ENCODE peak calls at places on chromosome X, in eight cellular contexts. S, M, T, V, G, H, J and I are unnamed samples.

GRCh38 chrX:153411255-153411987 is at the start of gene ZFP92:
- DNase-seq in H (no peak), G (peak), V (no peak), T (peak), S (peak), M (no peak), J (no peak), I (no peak)

GRCh38 chrX:148422531-148422930 is 77.9 kb upstream of the AFF2 start:
- DNase-seq in M (peak), T (no peak), G (no peak), J (no peak), V (no peak), S (no peak), H (no peak), I (no peak)

GRCh38 chrX:41600266-41600665 is 88.5 kb upstream of the GPR34 start:
- DNase-seq in J (no peak), M (peak), V (no peak), S (no peak), G (no peak), T (no peak), H (no peak), I (no peak)

GRCh38 chrX:103730746-103731508 is 20.2 kb downstream of the TMEM31 start:
- DNase-seq in T (no peak), V (no peak), M (peak), G (no peak), H (no peak), J (peak), S (no peak), I (no peak)

GRCh38 chrX:30918480-30918879 is 29.4 kb upstream of the TAB3 start:
- DNase-seq in V (no peak), S (no peak), M (no peak), G (no peak), J (no peak), T (no peak), H (no peak), I (no peak)

GRCh38 chrX:1294301-1295067 is 25.9 kb downstream of the CSF2RA start:
- DNase-seq in S (peak), T (no peak), M (no peak), H (no peak), J (no peak), G (no peak), V (no peak), I (no peak)

GRCh38 chrX:47662144-47662657 is 3.2 kb upstream of the UXT start:
- DNase-seq in G (no peak), H (peak), M (peak), S (no peak), T (no peak), V (no peak), J (no peak), I (no peak)

GRCh38 chrX:81259008-81259713 is 57.3 kb downstream of the SH3BGRL start:
- DNase-seq in J (peak), H (peak), M (peak), V (no peak), G (no peak), S (no peak), T (no peak), I (no peak)

GRCh38 chrX:154730271-154730883 is 20.5 kb downstream of the GAB3 start:
- DNase-seq in G (no peak), H (peak), J (peak), M (peak), S (peak), V (no peak), T (peak), I (no peak)

GRCh38 chrX:79081895-79082512 is 62.5 kb upstream of the GPR174 start:
- DNase-seq in V (no peak), T (no peak), M (peak), S (no peak), G (no peak), H (no peak), J (peak), I (no peak)

GRCh38 chrX:46551494-46552128 is 6.4 kb upstream of the ZNF674 start:
- DNase-seq in S (no peak), M (peak), J (no peak), V (peak), G (no peak), T (no peak), H (no peak), I (no peak)

GRCh38 chrX:22748093-22748999 is 251.4 kb upstream of the DDX53 start:
- DNase-seq in S (no peak), V (peak), H (no peak), T (no peak), J (peak), G (no peak), M (peak), I (peak)

GRCh38 chrX:151153086-151153485 is 23.3 kb upstream of the GPR50 start:
- DNase-seq in J (no peak), H (no peak), S (no peak), V (peak), M (peak), G (no peak), T (no peak), I (no peak)

GRCh38 chrX:132025085-132025484 is 2.0 kb downstream of the STK26 start:
- DNase-seq in V (no peak), S (no peak), M (no peak), J (no peak), H (no peak), G (no peak), T (no peak), I (no peak)

GRCh38 chrX:154712781-154713391 is 38.0 kb downstream of the GAB3 start:
- DNase-seq in T (no peak), M (peak), H (no peak), J (no peak), G (no peak), V (no peak), S (no peak), I (no peak)

GRCh38 chrX:71536285-71536684 is 3.4 kb downstream of the OGT start:
- DNase-seq in M (no peak), G (no peak), T (no peak), J (no peak), S (no peak), V (no peak), H (no peak), I (no peak)

GRCh38 chrX:134743121-134743520 is 84.8 kb upstream of the PLAC1 start:
- DNase-seq in V (no peak), J (no peak), S (no peak), T (no peak), M (peak), G (no peak), H (no peak), I (no peak)

GRCh38 chrX:121571333-121571732 is 523.9 kb downstream of the GLUD2 start:
- DNase-seq in G (no peak), J (no peak), T (no peak), M (no peak), V (no peak), S (no peak), H (no peak), I (no peak)

GRCh38 chrX:73916931-73917657 is 354.1 kb downstream of the CHIC1 start:
- DNase-seq in T (no peak), J (no peak), V (no peak), S (no peak), M (peak), H (peak), G (no peak), I (no peak)

GRCh38 chrX:148047216-148047615 is 66.1 kb downstream of the FMR1NB start:
- DNase-seq in V (no peak), T (no peak), J (no peak), S (no peak), M (no peak), H (no peak), G (no peak), I (no peak)

GRCh38 chrX:54223581-54223980 is 40.5 kb upstream of the FAM120C start:
- DNase-seq in S (no peak), J (no peak), H (no peak), M (no peak), G (no peak), T (no peak), V (no peak), I (no peak)

GRCh38 chrX:80334583-80334982 is 85.7 kb upstream of the TENT5D start:
- DNase-seq in S (no peak), T (no peak), V (no peak), J (no peak), H (no peak), G (no peak), M (no peak), I (no peak)

GRCh38 chrX:132267392-132267791 is 48.1 kb upstream of the RAP2C start:
- DNase-seq in T (no peak), S (no peak), V (no peak), M (no peak), G (no peak), H (no peak), J (no peak), I (no peak)

GRCh38 chrX:2696698-2697215 is 5.7 kb downstream of the CD99 start:
- DNase-seq in T (no peak), S (no peak), H (peak), G (no peak), M (peak), J (no peak), V (no peak), I (no peak)

GRCh38 chrX:103678199-103678993 is 8.1 kb downstream of the MORF4L2 start:
- DNase-seq in G (no peak), T (no peak), S (no peak), J (no peak), H (no peak), M (peak), V (no peak), I (no peak)

GRCh38 chrX:154398668-154399526 is 720 bp downstream of the RPL10 start:
- DNase-seq in H (peak), T (peak), G (peak), V (peak), J (peak), M (peak), S (peak), I (peak)

GRCh38 chrX:71315917-71316316 is 14.4 kb downstream of the ITGB1BP2 start:
- DNase-seq in G (no peak), V (no peak), H (peak), M (peak), J (no peak), S (no peak), T (no peak), I (no peak)

GRCh38 chrX:119687661-119688413 is 5.1 kb downstream of the SEPTIN6 start:
- DNase-seq in G (no peak), M (no peak), T (no peak), J (no peak), V (no peak), H (no peak), S (no peak), I (no peak)

GRCh38 chrX:115592997-115593734 is 32.2 kb downstream of the PLS3 start:
- DNase-seq in S (no peak), M (peak), H (no peak), J (no peak), T (no peak), V (no peak), G (no peak), I (no peak)

GRCh38 chrX:81336455-81337144 is 134.7 kb downstream of the SH3BGRL start:
- DNase-seq in G (no peak), J (no peak), M (peak), T (no peak), V (no peak), S (no peak), H (no peak), I (no peak)

GRCh38 chrX:78652971-78653822 is 5.9 kb downstream of the RTL3 start:
- DNase-seq in V (no peak), G (no peak), S (no peak), H (no peak), M (peak), J (no peak), T (no peak), I (no peak)

GRCh38 chrX:130878350-130879341 is 24.4 kb downstream of the ENOX2 start:
- DNase-seq in H (peak), V (no peak), M (peak), S (no peak), G (no peak), T (peak), J (no peak), I (no peak)

DNA sequence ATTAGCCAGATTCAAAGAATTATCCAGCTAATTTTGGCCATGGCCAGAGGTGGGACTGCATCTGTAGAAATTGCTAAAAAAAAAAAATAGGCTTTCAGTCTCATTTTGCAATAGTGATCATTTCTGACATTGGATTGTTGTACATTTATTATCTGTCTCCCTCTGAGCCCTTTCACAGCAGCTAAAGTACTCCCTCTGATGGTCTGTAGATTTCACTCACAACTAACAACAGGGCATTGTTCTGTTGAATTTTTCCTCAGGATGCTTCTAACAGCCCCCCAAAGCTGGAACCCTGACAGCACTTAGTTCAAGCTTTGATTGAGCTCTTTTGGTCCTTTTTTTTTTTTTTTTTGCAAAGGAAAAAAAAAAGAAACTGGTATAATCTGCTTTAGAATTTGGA is 406.6 kb downstream of the SMARCA1 start:
- DNase-seq in H (no peak), T (no peak), M (no peak), S (no peak), V (no peak), G (no peak), J (no peak), I (no peak)
- TF ChIP-seq CTCF in H (no peak), T (no peak), M (no peak), S (no peak), V (no peak), G (no peak), J (no peak), I (no peak)

GRCh38 chrX:39936886-39937770 is 160.6 kb downstream of the BCOR start:
- DNase-seq in H (no peak), V (no peak), J (no peak), S (no peak), G (no peak), T (no peak), M (no peak), I (no peak)

GRCh38 chrX:39931554-39932282 is 166.0 kb downstream of the BCOR start:
- DNase-seq in V (no peak), H (no peak), G (no peak), J (no peak), S (no peak), M (peak), T (no peak), I (no peak)

GRCh38 chrX:39938466-39938865 is 159.3 kb downstream of the BCOR start:
- DNase-seq in T (no peak), V (no peak), G (no peak), S (no peak), H (no peak), J (no peak), M (no peak), I (no peak)

GRCh38 chrX:39939678-39940077 is 158.1 kb downstream of the BCOR start:
- DNase-seq in V (no peak), S (no peak), T (no peak), H (no peak), G (no peak), M (no peak), J (no peak), I (no peak)

GRCh38 chrX:39935414-39936064 is 162.2 kb downstream of the BCOR start:
- DNase-seq in S (no peak), H (no peak), G (no peak), T (no peak), V (no peak), J (no peak), M (no peak), I (no peak)
- TF ChIP-seq CTCF in S (no peak), H (no peak), G (no peak), T (no peak), V (no peak), J (no peak), M (no peak), I (no peak)

DNA sequence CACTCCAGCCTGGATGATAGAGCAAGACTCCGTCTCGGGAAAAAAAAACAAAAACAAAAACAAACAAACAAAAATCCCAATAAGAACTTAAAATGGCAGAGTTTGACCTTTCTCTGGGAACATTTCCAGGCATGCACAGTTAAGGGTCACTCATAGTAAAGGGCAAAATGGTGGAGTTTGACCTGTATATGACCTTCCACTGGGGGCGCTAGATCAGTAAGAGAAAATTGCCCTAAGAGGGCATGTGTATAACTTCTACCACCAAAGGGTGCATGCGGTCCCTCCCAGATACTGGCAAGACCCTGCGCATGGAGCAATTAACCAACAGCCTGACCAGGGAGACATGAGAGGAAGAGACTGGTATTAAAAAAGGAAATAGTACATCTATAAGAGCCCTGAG is 177.2 kb downstream of the MOSPD2 start:
- DNase-seq in V (no peak), J (no peak), G (no peak), H (no peak), S (no peak), M (no peak), T (no peak), I (no peak)
- TF ChIP-seq CTCF in V (peak), J (no peak), G (no peak), H (no peak), S (no peak), M (no peak), T (no peak), I (no peak)

GRCh38 chrX:111164728-111165127 is 68.7 kb downstream of the PAK3 start:
- DNase-seq in J (no peak), T (no peak), V (no peak), G (no peak), M (peak), H (no peak), S (no peak), I (no peak)
- TF ChIP-seq CTCF in J (no peak), T (no peak), V (no peak), G (no peak), M (peak), H (peak), S (peak), I (peak)

DNA sequence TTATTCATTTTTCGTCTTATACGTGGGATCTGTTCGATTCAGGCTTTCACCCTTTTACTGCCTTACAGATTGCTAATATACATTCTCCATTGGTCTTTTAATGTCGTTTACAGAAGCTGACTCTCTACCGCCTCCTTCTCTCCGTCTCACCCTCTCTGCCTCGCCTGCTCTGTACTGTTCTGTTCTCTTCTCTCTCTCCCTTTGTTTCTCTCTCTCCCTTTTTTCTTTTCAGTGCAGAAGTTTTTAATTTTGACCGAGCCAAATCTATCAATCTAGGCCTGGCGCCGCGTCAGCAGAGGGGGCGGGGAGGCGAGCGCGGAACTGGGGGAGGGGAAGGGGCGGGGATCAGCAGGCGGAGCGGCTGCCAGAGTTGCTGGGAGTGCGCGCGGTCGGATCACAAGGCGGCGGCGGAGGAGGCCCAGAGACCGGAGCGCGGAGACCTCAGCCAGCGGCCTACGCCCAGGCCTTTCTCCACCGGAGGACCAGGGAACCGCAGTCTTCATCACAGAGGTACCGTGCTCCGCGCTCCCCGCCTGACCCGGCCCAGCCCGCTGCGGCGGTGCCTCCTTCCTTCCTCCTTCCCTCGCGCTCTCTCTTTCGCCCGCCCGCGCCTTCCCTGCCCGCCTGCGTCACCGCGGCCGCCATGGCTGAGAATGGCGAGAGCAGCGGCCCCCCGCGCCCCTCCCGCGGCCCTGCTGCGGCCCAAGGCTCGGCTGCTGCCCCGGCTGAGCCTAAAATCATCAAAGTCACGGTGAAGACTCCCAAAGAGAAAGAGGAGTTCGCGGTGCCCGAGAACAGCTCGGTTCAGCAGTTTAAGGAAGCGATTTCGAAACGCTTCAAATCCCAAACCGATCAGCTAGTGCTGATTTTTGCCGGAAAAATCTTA is at the start of gene UBQLN2:
- DNase-seq in M (peak), T (peak), H (peak), S (peak), V (peak), G (peak), J (peak), I (peak)
- TF ChIP-seq CTCF in M (peak), T (no peak), H (peak), S (peak), V (no peak), G (no peak), J (no peak), I (peak)

GRCh38 chrX:11540532-11541377 is 125.0 kb downstream of the ARHGAP6 start:
- DNase-seq in V (peak), S (peak), H (no peak), T (peak), J (peak), G (no peak), M (no peak), I (no peak)
- TF ChIP-seq CTCF in V (no peak), S (no peak), H (no peak), T (no peak), J (no peak), G (no peak), M (peak), I (no peak)

GRCh38 chrX:146278381-146278780 is 460.8 kb downstream of the SLITRK2 start:
- DNase-seq in H (no peak), T (no peak), J (no peak), M (no peak), V (no peak), G (no peak), S (no peak), I (no peak)
- TF ChIP-seq CTCF in H (no peak), T (no peak), J (no peak), M (no peak), V (no peak), G (no peak), S (no peak), I (peak)

GRCh38 chrX:152259150-152259549 is 120.8 kb upstream of the MAGEA10 start:
- DNase-seq in T (no peak), J (peak), G (no peak), S (no peak), V (no peak), H (no peak), M (no peak), I (no peak)
- TF ChIP-seq CTCF in T (no peak), J (no peak), G (no peak), S (no peak), V (no peak), H (no peak), M (no peak), I (no peak)